ENCODE peak calls at places on chromosomes 3 and 15, in six cellular contexts. One of them, this sample, is unnamed.

GRCh38 chr3:188594137-188594536 is 440.2 kb downstream of the LPP start:
- DNase-seq in lower lobe of right lung: no peak
- DNase-seq in DMS53: no peak
- DNase-seq in iPS DF 6.9: no peak
- DNase-seq in NCI-H1417 treated with DMSO at 0.1 percent for 48 hours: no peak
- DNase-seq in osteocyte: no peak
- DNase-seq in this sample: no peak

GRCh38 chr3:172869356-172869755 is 118.8 kb downstream of the ECT2 start:
- DNase-seq in lower lobe of right lung: no peak
- DNase-seq in DMS53: no peak
- DNase-seq in iPS DF 6.9: no peak
- DNase-seq in NCI-H1417 treated with DMSO at 0.1 percent for 48 hours: no peak
- DNase-seq in osteocyte: no peak
- DNase-seq in this sample: no peak

GRCh38 chr15:86355798-86356197 is 276.1 kb downstream of the AGBL1 start:
- DNase-seq in lower lobe of right lung: no peak
- DNase-seq in DMS53: no peak
- DNase-seq in iPS DF 6.9: no peak
- DNase-seq in NCI-H1417 treated with DMSO at 0.1 percent for 48 hours: no peak
- DNase-seq in osteocyte: no peak
- DNase-seq in this sample: no peak

GRCh38 chr15:74185949-74186348 is 12.4 kb downstream of the ISLR start:
- DNase-seq in lower lobe of right lung: no peak
- DNase-seq in DMS53: no peak
- DNase-seq in iPS DF 6.9: no peak
- DNase-seq in NCI-H1417 treated with DMSO at 0.1 percent for 48 hours: no peak
- DNase-seq in osteocyte: no peak
- DNase-seq in this sample: no peak

GRCh38 chr3:188294823-188295487 is 141.0 kb downstream of the LPP start:
- DNase-seq in lower lobe of right lung: no peak
- DNase-seq in DMS53: peak; percentile 96
- DNase-seq in iPS DF 6.9: no peak
- DNase-seq in NCI-H1417 treated with DMSO at 0.1 percent for 48 hours: peak; percentile 25
- DNase-seq in osteocyte: no peak
- DNase-seq in this sample: no peak

GRCh38 chr15:85583404-85584390 is 203.3 kb downstream of the AKAP13 start:
- DNase-seq in lower lobe of right lung: peak; percentile 72
- DNase-seq in DMS53: peak; percentile 40
- DNase-seq in iPS DF 6.9: no peak
- DNase-seq in NCI-H1417 treated with DMSO at 0.1 percent for 48 hours: no peak
- DNase-seq in osteocyte: no peak
- DNase-seq in this sample: no peak

GRCh38 chr15:100731259-100732156 is 129.1 kb downstream of the ASB7 start:
- DNase-seq in lower lobe of right lung: no peak
- DNase-seq in DMS53: no peak
- DNase-seq in iPS DF 6.9: no peak
- DNase-seq in NCI-H1417 treated with DMSO at 0.1 percent for 48 hours: no peak
- DNase-seq in osteocyte: peak; percentile 44
- DNase-seq in this sample: no peak

GRCh38 chr15:31175484-31175883 is 74.0 kb upstream of the TRPM1 start:
- DNase-seq in lower lobe of right lung: no peak
- DNase-seq in DMS53: no peak
- DNase-seq in iPS DF 6.9: no peak
- DNase-seq in NCI-H1417 treated with DMSO at 0.1 percent for 48 hours: no peak
- DNase-seq in osteocyte: no peak
- DNase-seq in this sample: no peak

GRCh38 chr3:126706631-126707030 is 2.6 kb downstream of the CHCHD6 start:
- DNase-seq in lower lobe of right lung: no peak
- DNase-seq in DMS53: no peak
- DNase-seq in iPS DF 6.9: no peak
- DNase-seq in NCI-H1417 treated with DMSO at 0.1 percent for 48 hours: no peak
- DNase-seq in osteocyte: no peak
- DNase-seq in this sample: no peak

GRCh38 chr3:87867001-87867400 is 191.8 kb downstream of the CGGBP1 start:
- DNase-seq in lower lobe of right lung: no peak
- DNase-seq in DMS53: no peak
- DNase-seq in iPS DF 6.9: no peak
- DNase-seq in NCI-H1417 treated with DMSO at 0.1 percent for 48 hours: no peak
- DNase-seq in osteocyte: no peak
- DNase-seq in this sample: no peak

GRCh38 chr3:16448691-16449090 is 64.8 kb downstream of the RFTN1 start:
- DNase-seq in lower lobe of right lung: no peak
- DNase-seq in DMS53: no peak
- DNase-seq in iPS DF 6.9: no peak
- DNase-seq in NCI-H1417 treated with DMSO at 0.1 percent for 48 hours: no peak
- DNase-seq in osteocyte: peak; percentile 90
- DNase-seq in this sample: no peak

GRCh38 chr15:80773122-80773551 is 6.0 kb upstream of the CEMIP start:
- DNase-seq in lower lobe of right lung: no peak
- DNase-seq in DMS53: no peak
- DNase-seq in iPS DF 6.9: no peak
- DNase-seq in NCI-H1417 treated with DMSO at 0.1 percent for 48 hours: peak; percentile 45
- DNase-seq in osteocyte: no peak
- DNase-seq in this sample: no peak

GRCh38 chr3:173823911-173824460 is 426.4 kb downstream of the NLGN1 start:
- DNase-seq in lower lobe of right lung: no peak
- DNase-seq in DMS53: peak; percentile 1
- DNase-seq in iPS DF 6.9: no peak
- DNase-seq in NCI-H1417 treated with DMSO at 0.1 percent for 48 hours: no peak
- DNase-seq in osteocyte: no peak
- DNase-seq in this sample: no peak

GRCh38 chr15:50145451-50145872 is 26.4 kb upstream of the ATP8B4 start:
- DNase-seq in lower lobe of right lung: no peak
- DNase-seq in DMS53: peak; percentile 80
- DNase-seq in iPS DF 6.9: peak; percentile 47
- DNase-seq in NCI-H1417 treated with DMSO at 0.1 percent for 48 hours: no peak
- DNase-seq in osteocyte: no peak
- DNase-seq in this sample: no peak

GRCh38 chr15:70936326-70936725 is 43.7 kb downstream of the LRRC49 start:
- DNase-seq in lower lobe of right lung: peak; percentile 17
- DNase-seq in DMS53: no peak
- DNase-seq in iPS DF 6.9: no peak
- DNase-seq in NCI-H1417 treated with DMSO at 0.1 percent for 48 hours: peak; percentile 61
- DNase-seq in osteocyte: no peak
- DNase-seq in this sample: no peak

GRCh38 chr3:108117245-108117644 is 26.4 kb upstream of the CD47 start:
- DNase-seq in lower lobe of right lung: no peak
- DNase-seq in DMS53: no peak
- DNase-seq in iPS DF 6.9: no peak
- DNase-seq in NCI-H1417 treated with DMSO at 0.1 percent for 48 hours: no peak
- DNase-seq in osteocyte: no peak
- DNase-seq in this sample: no peak

GRCh38 chr3:159528251-159528895 is 460.3 kb upstream of the IL12A start:
- DNase-seq in lower lobe of right lung: no peak
- DNase-seq in DMS53: no peak
- DNase-seq in iPS DF 6.9: no peak
- DNase-seq in NCI-H1417 treated with DMSO at 0.1 percent for 48 hours: no peak
- DNase-seq in osteocyte: no peak
- DNase-seq in this sample: no peak

GRCh38 chr15:45242289-45242688 is 9.7 kb upstream of the SLC28A2 start:
- DNase-seq in lower lobe of right lung: no peak
- DNase-seq in DMS53: peak; percentile 5
- DNase-seq in iPS DF 6.9: no peak
- DNase-seq in NCI-H1417 treated with DMSO at 0.1 percent for 48 hours: no peak
- DNase-seq in osteocyte: peak; percentile 25
- DNase-seq in this sample: no peak

GRCh38 chr3:21954709-21955108 is 203.7 kb upstream of the ZNF385D start:
- DNase-seq in lower lobe of right lung: no peak
- DNase-seq in DMS53: no peak
- DNase-seq in iPS DF 6.9: no peak
- DNase-seq in NCI-H1417 treated with DMSO at 0.1 percent for 48 hours: no peak
- DNase-seq in osteocyte: no peak
- DNase-seq in this sample: no peak

GRCh38 chr3:177713921-177714900 is 516.9 kb upstream of the TBL1XR1 start:
- DNase-seq in lower lobe of right lung: no peak
- DNase-seq in DMS53: no peak
- DNase-seq in iPS DF 6.9: no peak
- DNase-seq in NCI-H1417 treated with DMSO at 0.1 percent for 48 hours: no peak
- DNase-seq in osteocyte: no peak
- DNase-seq in this sample: no peak

GRCh38 chr15:99408236-99409096 is 157.2 kb downstream of the LRRC28 start:
- DNase-seq in lower lobe of right lung: no peak
- DNase-seq in DMS53: no peak
- DNase-seq in iPS DF 6.9: no peak
- DNase-seq in NCI-H1417 treated with DMSO at 0.1 percent for 48 hours: no peak
- DNase-seq in osteocyte: no peak
- DNase-seq in this sample: no peak

GRCh38 chr3:10155123-10155472 is 9.6 kb upstream of the IRAK2 start:
- DNase-seq in lower lobe of right lung: no peak
- DNase-seq in DMS53: no peak
- DNase-seq in iPS DF 6.9: no peak
- DNase-seq in NCI-H1417 treated with DMSO at 0.1 percent for 48 hours: no peak
- DNase-seq in osteocyte: no peak
- DNase-seq in this sample: no peak

This sample was measured in chondrocyte.